ENCODE peak calls at places on chromosomes 11 and 22, in six cellular contexts. A is GM23338, C is neural progenitor cell, M is MM.1S, S is HCT116, J is hepatocyte. P is an unnamed sample. For H3K4me1, the result is how much of the 10 kb centered on the place peaks cover.

GRCh38 chr11:19670030-19670761 is 42.4 kb upstream of the NAV2 start:
- DNase-seq in A (peak), C (peak), M (no peak), S (peak), J (peak), P (no peak)

GRCh38 chr11:124331873-124332272 is 11.9 kb upstream of the OR8D2 start:
- DNase-seq in A (no peak), C (no peak), M (no peak), S (no peak), J (no peak), P (no peak)

GRCh38 chr11:92776676-92777075 is 192.8 kb upstream of the MTNR1B start:
- DNase-seq in A (no peak), C (no peak), M (no peak), S (no peak), J (no peak), P (no peak)

GRCh38 chr22:39244073-39244495 is 698 bp downstream of the PDGFB start:
- DNase-seq in A (no peak), C (peak), M (peak), S (no peak), J (no peak), P (no peak)

GRCh38 chr11:65645710-65646109 is 7.8 kb downstream of the SIPA1 start:
- DNase-seq in A (no peak), C (no peak), M (no peak), S (no peak), J (no peak), P (no peak)

GRCh38 chr11:88709567-88709966 is 356.2 kb downstream of the GRM5 start:
- DNase-seq in A (peak), C (no peak), M (no peak), S (no peak), J (no peak), P (peak)

GRCh38 chr22:21904250-21904789 is 36.9 kb upstream of the MAPK1 start:
- DNase-seq in A (no peak), C (no peak), M (no peak), S (no peak), J (no peak), P (no peak)

GRCh38 chr22:45087802-45088201 is 75.9 kb upstream of the NUP50 start:
- DNase-seq in A (peak), C (no peak), M (no peak), S (no peak), J (no peak), P (no peak)

GRCh38 chr11:62882428-62882742 is 1.7 kb downstream of the SLC3A2 start:
- DNase-seq in A (no peak), C (no peak), M (no peak), S (no peak), J (no peak), P (no peak)

DNA sequence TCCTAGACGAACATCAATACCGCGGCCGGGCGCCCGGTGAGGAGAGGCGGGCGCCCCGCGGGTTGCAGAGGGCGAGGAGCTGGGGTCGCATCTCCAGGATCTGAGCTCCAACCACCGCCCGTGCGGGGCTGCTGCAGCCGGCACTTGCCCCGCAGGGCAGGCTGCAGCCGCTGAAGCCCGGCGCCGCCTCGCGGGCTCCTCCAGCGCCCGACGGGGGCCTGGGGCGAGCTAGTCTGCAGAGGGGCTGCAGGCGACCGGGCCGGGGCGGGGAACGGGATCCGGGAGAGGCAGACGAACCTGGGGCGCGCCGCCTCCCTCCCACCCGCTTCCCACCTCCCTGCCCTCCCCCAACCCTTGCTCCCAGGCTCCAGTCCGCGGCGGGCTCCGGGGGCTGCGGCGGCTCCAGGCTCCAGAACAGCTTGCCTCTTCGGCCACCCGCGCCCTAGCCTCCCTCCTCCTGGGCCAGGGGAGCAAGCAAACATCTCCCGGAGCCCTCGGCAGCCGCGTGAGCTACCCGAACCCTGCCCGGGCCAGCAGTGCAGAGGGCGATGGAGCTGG is 858 bp downstream of the TENM4 start:
- DNase-seq in A (peak), C (peak), M (no peak), S (no peak), J (peak), P (no peak)
- TF ChIP-seq EZH2 in A (peak), C (no peak), M (no peak), S (no peak), J (no peak), P (peak)

GRCh38 chr11:77155082-77155475 is 27.0 kb downstream of the MYO7A start:
- DNase-seq in A (no peak), C (no peak), M (no peak), S (no peak), J (no peak), P (no peak)
- H3K4me1 ChIP-seq in A (under half), C (under half), M (under half), S (under half), J (under half), P (under half)

GRCh38 chr11:73762732-73763131 is 1.9 kb upstream of the RAB6A start:
- DNase-seq in A (no peak), C (no peak), M (no peak), S (no peak), J (no peak), P (no peak)
- TF ChIP-seq EZH2phosphoT487 in A (no peak), C (no peak), M (no peak), S (no peak), J (no peak), P (no peak)

DNA sequence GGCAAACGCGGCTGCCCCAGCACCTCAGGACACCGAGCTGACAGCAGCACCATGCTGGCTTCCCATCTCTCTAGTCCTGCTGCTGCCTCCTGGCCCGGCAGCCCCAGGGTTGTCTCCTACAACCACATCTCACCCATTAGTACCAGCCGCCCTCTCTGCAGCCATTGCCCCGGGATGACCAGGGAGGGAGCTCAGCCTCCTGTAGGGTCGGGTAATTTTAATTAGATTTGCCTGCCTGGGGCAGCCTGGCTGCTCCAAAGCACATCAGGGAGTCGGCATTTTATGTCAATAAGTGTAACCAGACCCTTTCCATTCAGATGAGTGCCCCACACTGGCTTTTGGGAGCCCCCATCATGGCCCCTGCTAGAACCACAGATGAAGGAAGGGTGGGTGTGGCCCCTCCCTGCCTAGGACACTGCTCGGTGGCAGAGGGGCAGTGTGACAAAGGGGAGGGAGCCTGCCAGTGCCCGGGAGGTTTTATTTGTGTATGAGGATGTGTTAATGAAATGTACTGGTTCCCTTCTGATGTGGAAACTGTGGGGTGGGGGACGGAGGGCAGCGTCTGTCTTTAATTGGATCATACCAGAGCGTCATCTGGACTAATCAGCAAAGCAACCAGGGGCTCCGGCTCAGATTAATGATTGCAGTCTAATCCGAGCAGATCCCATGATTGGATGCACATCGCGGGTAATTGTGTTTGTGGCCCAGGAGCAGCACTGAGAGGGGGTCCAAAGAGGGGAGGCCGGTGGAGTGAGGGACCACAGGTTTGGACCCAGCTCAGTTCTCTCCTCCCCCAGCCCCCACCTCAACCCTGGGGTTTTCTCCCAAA is 125.3 kb downstream of the FEZ1 start:
- DNase-seq in A (peak), C (peak), M (no peak), S (no peak), J (no peak), P (no peak)
- TF ChIP-seq EZH2 in A (no peak), C (no peak), M (no peak), S (no peak), J (no peak), P (no peak)

GRCh38 chr11:96197801-96198465 is 145.1 kb downstream of the MAML2 start:
- DNase-seq in A (no peak), C (no peak), M (no peak), S (no peak), J (no peak), P (no peak)
- H3K4me1 ChIP-seq in A (under half), C (half or more), M (under half), S (under half), J (under half), P (under half)

DNA sequence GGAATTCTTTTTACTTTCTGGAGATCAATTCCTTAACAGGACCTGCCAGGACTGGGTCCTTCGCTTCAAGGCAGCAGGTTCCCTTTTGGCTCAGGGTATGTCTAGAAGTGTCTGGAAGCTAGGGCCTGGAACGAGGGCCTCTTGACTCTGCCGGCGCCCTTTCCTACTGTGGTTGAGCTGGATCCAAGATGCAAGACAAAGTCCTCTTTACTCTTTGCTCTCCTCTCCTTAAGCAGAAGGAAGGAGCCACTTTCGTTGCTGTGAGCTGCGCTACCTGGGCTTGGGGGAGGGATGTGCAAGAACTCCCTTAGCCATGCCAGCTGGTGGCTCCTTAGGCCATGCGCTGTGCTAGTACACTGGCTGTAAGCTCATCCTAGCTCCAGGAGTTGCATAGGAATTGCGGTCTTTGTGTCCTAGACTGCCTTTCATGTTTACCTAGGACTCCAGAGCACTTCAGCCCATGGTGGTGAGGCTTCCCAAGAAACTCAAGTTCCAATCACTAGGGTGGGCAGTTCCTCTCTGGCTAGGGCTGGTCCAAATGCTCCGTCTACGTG is 18.1 kb downstream of the GLB1L2 start:
- DNase-seq in A (no peak), C (no peak), M (no peak), S (no peak), J (no peak), P (no peak)
- TF ChIP-seq EZH2phosphoT487 in A (no peak), C (no peak), M (no peak), S (no peak), J (no peak), P (no peak)

GRCh38 chr11:10303558-10304363 is 1.1 kb upstream of the ADM start:
- DNase-seq in A (peak), C (peak), M (peak), S (no peak), J (peak), P (peak)

GRCh38 chr11:10301656-10302293 is 3.1 kb upstream of the ADM start:
- DNase-seq in A (no peak), C (no peak), M (no peak), S (no peak), J (no peak), P (peak)

GRCh38 chr11:10302294-10302743 is 2.6 kb upstream of the ADM start:
- DNase-seq in A (no peak), C (peak), M (no peak), S (no peak), J (no peak), P (peak)

GRCh38 chr11:10304495-10305261 is at the start of gene ADM:
- DNase-seq in A (peak), C (peak), M (peak), S (peak), J (peak), P (peak)

DNA sequence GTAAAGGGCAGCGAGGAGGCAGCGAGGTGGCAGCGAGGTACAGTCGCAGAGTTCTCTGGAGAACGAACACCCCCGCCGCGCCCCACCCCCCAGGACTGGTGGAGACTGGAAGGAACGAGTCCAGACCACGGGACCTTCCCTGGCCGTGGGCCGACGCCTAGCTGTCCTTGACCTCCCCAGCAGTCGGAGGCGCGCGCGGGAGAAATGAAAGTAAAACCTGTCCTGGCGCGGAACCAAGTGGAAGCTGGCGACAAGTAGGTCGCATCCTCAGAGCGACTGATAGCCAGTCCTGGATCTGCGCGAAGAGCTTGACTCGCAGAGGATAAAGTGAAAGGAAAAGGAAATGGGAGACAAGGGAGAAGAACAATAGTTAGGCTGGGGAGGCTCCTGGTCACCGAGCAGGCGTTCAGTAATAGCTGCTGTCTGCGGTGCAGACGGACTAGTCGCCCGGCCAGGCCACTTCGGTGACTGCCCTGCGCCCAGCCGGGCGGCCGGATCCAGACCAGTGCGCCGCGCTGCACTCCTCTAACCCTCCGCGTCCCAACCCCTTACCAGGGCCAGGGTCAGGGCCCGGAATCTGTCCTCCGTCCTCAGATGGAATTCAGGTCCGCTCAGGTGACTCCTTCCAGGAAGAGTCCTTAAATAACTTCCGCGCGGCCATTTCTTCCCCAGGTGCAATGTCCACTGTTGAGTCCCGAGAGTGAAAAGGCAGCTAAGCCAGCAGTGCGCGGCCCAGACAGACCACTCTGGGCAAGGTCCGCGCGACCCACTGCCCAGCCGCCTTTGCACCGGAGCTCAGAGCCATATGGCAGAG is 1.9 kb upstream of the ADM start:
- DNase-seq in A (peak), C (peak), M (peak), S (no peak), J (peak), P (peak)
- TF ChIP-seq EZH2 in A (peak), C (peak), M (no peak), S (no peak), J (no peak), P (no peak)

DNA sequence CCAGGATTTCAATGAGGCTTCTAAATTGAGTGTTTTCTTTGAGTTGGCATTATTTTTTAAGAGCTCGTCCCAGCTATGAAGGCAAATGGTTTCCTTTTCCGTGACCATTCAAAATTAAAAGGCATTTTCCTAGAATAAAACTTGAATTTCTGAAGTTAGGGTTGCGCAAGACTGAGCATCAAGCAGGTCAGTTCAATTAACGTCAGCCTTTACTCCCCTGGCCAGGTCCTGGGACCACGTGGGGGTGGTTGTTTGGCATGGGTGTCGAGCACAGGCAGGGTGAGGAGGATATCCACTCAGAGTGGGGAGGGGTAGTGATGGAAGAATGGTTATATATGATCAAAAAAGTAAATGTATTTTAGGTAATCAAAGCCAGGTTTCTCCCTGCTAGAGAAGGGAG is 43.4 kb upstream of the TSKU start:
- DNase-seq in A (no peak), C (no peak), M (no peak), S (no peak), J (no peak), P (no peak)
- H3K4me1 ChIP-seq in A (under half), C (under half), M (under half), S (under half), J (under half), P (under half)